ENCODE peak calls at places on chromosomes 2 and 18, in ten cellular contexts. N is GM23248, I is Karpas-422, K is PC-9, H is hepatocyte, T is PC-3, X is HCT116, G is SK-N-SH, W is GM23338, S is MM.1S. J is an unnamed sample.

GRCh38 chr18:60739212-60739611 is 366.6 kb upstream of the MC4R start:
- DNase-seq in I (no peak), X (no peak), T (no peak), H (no peak), S (no peak), W (peak; percentile 8), K (no peak), G (no peak), N (no peak), J (no peak)

GRCh38 chr2:102064679-102065674 is 73.2 kb downstream of the IL1R2 start:
- DNase-seq in I (no peak), H (peak; percentile 66), S (no peak), N (peak; percentile 68), T (no peak), G (peak; percentile 42), W (no peak), K (no peak), X (no peak), J (no peak)

GRCh38 chr2:57516740-57517340 is 529.8 kb upstream of the VRK2 start:
- DNase-seq in S (peak; percentile 63), N (peak; percentile 64), W (peak; percentile 73), K (peak; percentile 51), G (peak; percentile 19), H (peak; percentile 27), T (peak; percentile 70), I (peak; percentile 84), X (peak; percentile 41), J (peak; percentile 54)

GRCh38 chr2:153404792-153405191 is 73.8 kb downstream of the RPRM start:
- DNase-seq in X (no peak), K (no peak), N (no peak), H (no peak), S (no peak), W (no peak), G (no peak), I (no peak), T (no peak), J (no peak)

GRCh38 chr18:33871363-33872025 is 293.5 kb downstream of the ASXL3 start:
- DNase-seq in I (peak; percentile 62), W (no peak), X (no peak), G (no peak), N (no peak), K (no peak), H (no peak), T (no peak), S (no peak), J (peak; percentile 38)

GRCh38 chr18:58144106-58144505 is 100.1 kb downstream of the NEDD4L start:
- DNase-seq in I (no peak), G (no peak), X (no peak), T (no peak), S (no peak), W (no peak), N (no peak), H (no peak), K (no peak), J (no peak)

GRCh38 chr18:10025756-10026290 is 112.0 kb downstream of the VAPA start:
- DNase-seq in X (no peak), K (no peak), H (no peak), I (no peak), T (no peak), N (no peak), G (no peak), S (no peak), W (no peak), J (no peak)

GRCh38 chr2:240635998-240636547 is 10.8 kb downstream of the GPR35 start:
- DNase-seq in S (no peak), T (no peak), W (no peak), I (no peak), G (no peak), K (no peak), N (no peak), X (no peak), H (no peak), J (no peak)

GRCh38 chr18:57737661-57738060 is 65.5 kb downstream of the ATP8B1 start:
- DNase-seq in K (peak; percentile 87), N (peak; percentile 99), T (peak; percentile 77), W (no peak), S (no peak), G (no peak), I (no peak), H (peak; percentile 87), X (no peak), J (no peak)

GRCh38 chr2:194725169-194725568 is 931.9 kb upstream of the SLC39A10 start:
- DNase-seq in H (no peak), T (no peak), K (no peak), W (no peak), S (no peak), I (no peak), G (no peak), X (no peak), N (no peak), J (no peak)

GRCh38 chr2:145123606-145124005 is 603.7 kb upstream of the ZEB2 start:
- DNase-seq in S (no peak), I (no peak), H (peak; percentile 8), W (no peak), T (no peak), K (no peak), N (no peak), X (no peak), G (peak; percentile 24), J (no peak)

GRCh38 chr2:138712212-138712979 is 67.8 kb downstream of the NXPH2 start:
- DNase-seq in S (no peak), T (peak; percentile 40), H (peak; percentile 9), I (no peak), G (no peak), W (no peak), X (no peak), K (no peak), N (peak; percentile 29), J (no peak)

GRCh38 chr2:20173496-20174402 is 51.2 kb downstream of the SDC1 start:
- DNase-seq in N (no peak), X (no peak), W (no peak), H (no peak), I (no peak), T (no peak), G (peak; percentile 69), K (no peak), S (no peak), J (no peak)

GRCh38 chr2:31398881-31399280 is 15.7 kb downstream of the XDH start:
- DNase-seq in I (no peak), W (no peak), X (no peak), G (no peak), N (no peak), T (peak; percentile 22), H (no peak), K (no peak), S (no peak), J (no peak)

GRCh38 chr18:74172697-74173433 is 24.5 kb downstream of the TIMM21 start:
- DNase-seq in X (no peak), W (no peak), I (no peak), H (no peak), K (no peak), N (no peak), T (no peak), G (no peak), S (no peak), J (no peak)

DNA sequence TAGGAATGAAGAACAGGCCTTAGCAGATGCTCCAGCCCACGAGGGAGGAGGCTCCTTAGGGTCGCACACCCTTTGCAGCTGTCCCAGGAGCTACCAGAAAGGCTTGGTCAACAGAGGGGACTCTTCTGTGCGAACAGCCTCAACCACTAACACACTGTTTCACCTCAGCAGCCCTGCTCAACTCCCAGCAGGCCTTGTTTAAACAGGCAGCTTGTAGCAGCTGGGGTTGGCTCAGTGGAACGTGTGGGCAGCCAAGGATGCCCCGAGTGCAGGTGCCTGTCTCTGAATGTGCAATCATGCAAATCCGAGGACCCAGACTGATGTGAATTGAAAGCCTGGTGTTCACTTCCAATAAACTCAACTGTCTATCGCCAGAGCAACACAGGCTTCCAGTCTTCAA is 88.7 kb upstream of the CXCR4 start:
- DNase-seq in H (no peak), T (no peak), S (no peak), G (no peak), N (no peak), X (no peak), K (no peak), I (peak; percentile 95), W (no peak), J (peak; percentile 100)
- H3K27ac ChIP-seq in H (no peak overlapping the region), T (no peak overlapping the region), S (no peak overlapping the region), G (no peak overlapping the region), N (no peak overlapping the region), X (no peak overlapping the region), K (no peak overlapping the region), I (peak overlapping the region; percentile 80), W (no peak overlapping the region), J (peak overlapping the region; percentile 97)

DNA sequence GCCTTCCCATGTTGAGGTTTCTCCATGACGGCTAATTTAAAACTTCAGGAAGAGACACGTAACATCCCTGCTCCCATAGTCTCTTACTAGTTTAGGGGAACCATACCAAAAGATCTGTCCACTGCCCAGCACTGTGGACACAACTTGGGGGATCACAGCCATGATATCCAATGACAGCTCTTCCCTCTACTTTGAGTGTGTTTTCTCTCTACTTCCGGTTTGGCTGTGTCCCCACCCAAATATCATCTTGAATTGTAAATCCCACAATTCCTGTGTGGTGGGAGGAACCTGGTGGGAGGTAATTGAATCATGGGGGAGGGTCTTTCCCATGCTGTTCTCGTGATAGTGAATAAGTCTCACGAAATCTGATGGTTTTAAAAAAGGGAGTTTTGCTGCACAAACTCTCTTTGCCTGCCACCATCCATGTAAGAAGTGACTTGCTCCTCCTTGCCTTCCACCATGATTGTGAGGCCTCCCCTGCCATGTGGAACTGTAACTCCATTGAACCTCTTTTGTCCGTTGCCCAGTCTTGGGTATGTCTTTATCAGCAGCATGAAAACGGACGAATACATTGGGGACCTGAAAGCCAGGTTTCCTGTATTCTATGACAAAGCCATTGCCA is 1.6 kb upstream of the MGAT4A start:
- DNase-seq in X (no peak), T (no peak), H (no peak), W (no peak), G (no peak), S (no peak), K (no peak), N (no peak), I (no peak), J (no peak)
- H3K4me3 ChIP-seq in X (no peak overlapping the region), T (no peak overlapping the region), H (no peak overlapping the region), W (no peak overlapping the region), G (no peak overlapping the region), S (no peak overlapping the region), K (no peak overlapping the region), N (no peak overlapping the region), I (no peak overlapping the region), J (no peak overlapping the region)

GRCh38 chr2:134185639-134186038 is 68.2 kb upstream of the MGAT5 start:
- DNase-seq in N (no peak), H (no peak), K (no peak), S (no peak), X (no peak), W (no peak), T (no peak), G (no peak), I (no peak), J (no peak)
- H3K9me2 ChIP-seq in N (no peaks in the 10 kb centered on the region), H (no peaks in the 10 kb centered on the region), K (no peaks in the 10 kb centered on the region), S (no peaks in the 10 kb centered on the region), X (no peaks in the 10 kb centered on the region), W (no peaks in the 10 kb centered on the region), T (no peaks in the 10 kb centered on the region), G (no peaks in the 10 kb centered on the region), I (no peaks in the 10 kb centered on the region), J (no peaks in the 10 kb centered on the region)

DNA sequence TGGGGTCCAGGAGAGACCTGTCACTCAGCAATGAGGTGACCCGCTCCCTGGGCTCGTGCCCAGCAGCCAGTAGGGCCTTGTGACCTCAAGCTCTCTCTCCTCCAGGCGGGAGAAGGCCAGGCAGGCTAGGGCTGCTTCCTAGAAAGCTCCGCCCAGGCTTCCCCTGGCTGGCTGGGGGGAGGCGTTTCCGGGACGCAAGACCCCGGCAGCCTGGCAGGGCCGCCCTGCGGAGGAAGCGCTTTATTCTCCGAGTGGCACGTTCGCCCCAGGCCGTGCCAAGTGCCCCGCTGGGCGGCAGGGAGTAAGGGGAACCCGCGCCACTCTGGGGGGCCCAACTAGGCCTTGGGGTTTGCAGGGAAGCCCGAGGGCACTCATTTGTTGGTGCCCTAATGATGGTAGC is 21.2 kb upstream of the EPAS1 start:
- DNase-seq in W (peak; percentile 74), G (no peak), I (no peak), T (no peak), K (no peak), X (no peak), S (no peak), N (peak; percentile 7), H (no peak), J (no peak)
- H3K27ac ChIP-seq in W (no peak overlapping the region), G (no peak overlapping the region), I (no peak overlapping the region), T (no peak overlapping the region), K (no peak overlapping the region), X (no peak overlapping the region), S (no peak overlapping the region), N (no peak overlapping the region), H (no peak overlapping the region), J (no peak overlapping the region)